ENCODE peak calls at places on chromosomes 4 and X, in six cellular contexts. O is fibroblast of pulmonary artery, F is nephron progenitor cell, Z is IMR-90, A is cardiac muscle cell, N is tibial nerve. C is an unnamed sample.
A peak's percentile ranks its signal among the peaks of the same experiment; 100 is the strongest.

GRCh38 chr4:123579961-123580360 is 183.4 kb downstream of the SPRY1 start:
- DNase-seq in A (no peak), N (no peak), F (no peak), O (no peak), Z (no peak), C (no peak)

GRCh38 chr4:52751349-52751911 is at the start of gene ERVMER34-1:
- DNase-seq in A (peak; percentile 83), N (no peak), O (peak; percentile 26), Z (no peak), F (peak; percentile 64), C (peak; percentile 25)

GRCh38 chrX:135256923-135257322 is 5.1 kb downstream of the ETDA start:
- DNase-seq in A (no peak), F (no peak), N (no peak), O (no peak), Z (no peak), C (no peak)

GRCh38 chr4:87865960-87866598 is 33.3 kb downstream of the MEPE start:
- DNase-seq in A (no peak), F (no peak), N (no peak), Z (peak; percentile 28), O (peak; percentile 27), C (no peak)

GRCh38 chr4:83851261-83852084 is 315.6 kb downstream of the GPAT3 start:
- DNase-seq in F (no peak), Z (peak; percentile 37), A (peak; percentile 5), N (no peak), O (no peak), C (no peak)

GRCh38 chr4:99506781-99507180 is 4.0 kb upstream of the C4orf17 start:
- DNase-seq in O (peak; percentile 16), F (no peak), A (no peak), Z (no peak), N (no peak), C (no peak)

GRCh38 chr4:97016186-97016945 is 1126.9 kb downstream of the STPG2 start:
- DNase-seq in F (no peak), Z (no peak), A (no peak), O (no peak), N (no peak), C (no peak)

GRCh38 chr4:79626102-79626501 is 218.1 kb upstream of the GK2 start:
- DNase-seq in Z (no peak), N (no peak), A (no peak), F (no peak), O (peak; percentile 14), C (no peak)

GRCh38 chrX:131812847-131813825 is 210.0 kb upstream of the STK26 start:
- DNase-seq in N (no peak), A (no peak), F (no peak), Z (peak; percentile 79), O (no peak), C (peak; percentile 59)

GRCh38 chr4:153222790-153223417 is 18.7 kb downstream of the TRIM2 start:
- DNase-seq in Z (peak; percentile 41), F (peak; percentile 74), N (peak; percentile 21), O (peak; percentile 43), A (peak; percentile 72), C (peak; percentile 70)

GRCh38 chrX:72621619-72622485 is 49.2 kb upstream of the HDAC8 start:
- DNase-seq in F (no peak), A (no peak), N (no peak), Z (peak; percentile 61), O (peak; percentile 53), C (peak; percentile 1)

GRCh38 chrX:123185714-123186113 is 1.6 kb downstream of the GRIA3 start:
- DNase-seq in O (no peak), Z (no peak), A (peak; percentile 10), N (no peak), F (no peak), C (no peak)

GRCh38 chr4:133866328-133866699 is 335.3 kb downstream of the PABPC4L start:
- DNase-seq in O (peak; percentile 17), F (no peak), A (no peak), N (no peak), Z (peak; percentile 28), C (no peak)

GRCh38 chr4:129163427-129163826 is 67.5 kb downstream of the C4orf33 start:
- DNase-seq in Z (no peak), F (no peak), O (no peak), N (no peak), A (no peak), C (no peak)

GRCh38 chr4:42282081-42282901 is 115.0 kb upstream of the SHISA3 start:
- DNase-seq in N (peak; percentile 51), F (peak; percentile 58), A (peak; percentile 92), Z (peak; percentile 68), O (peak; percentile 87), C (peak; percentile 74)

GRCh38 chrX:47608130-47608810 is 11.4 kb downstream of the SYN1 start:
- DNase-seq in A (no peak), N (no peak), F (peak; percentile 12), O (peak; percentile 42), Z (no peak), C (no peak)

GRCh38 chr4:107351196-107351595 is 315.1 kb upstream of the DKK2 start:
- DNase-seq in O (no peak), N (no peak), A (no peak), Z (no peak), F (no peak), C (no peak)

GRCh38 chr4:13160906-13161305 is 323.2 kb downstream of the RAB28 start:
- DNase-seq in N (no peak), A (no peak), F (no peak), Z (peak; percentile 1), O (peak; percentile 6), C (no peak)

GRCh38 chrX:130523460-130524394 is 121.9 kb downstream of the RBMX2 start:
- DNase-seq in Z (no peak), N (peak; percentile 14), F (peak; percentile 62), O (peak; percentile 2), A (peak; percentile 66), C (no peak)

GRCh38 chr4:15031993-15032660 is 29.8 kb downstream of the CPEB2 start:
- DNase-seq in O (peak; percentile 51), Z (peak; percentile 55), N (no peak), F (no peak), A (no peak), C (no peak)

GRCh38 chr4:76197971-76198410 is 15.6 kb downstream of the SCARB2 start:
- DNase-seq in A (no peak), Z (peak; percentile 69), O (peak; percentile 72), F (peak; percentile 12), N (no peak), C (no peak)

GRCh38 chrX:129706395-129707072 is 32.2 kb upstream of the XPNPEP2 start:
- DNase-seq in O (no peak), N (no peak), A (no peak), F (no peak), Z (no peak), C (no peak)

GRCh38 chr4:145390566-145390965 is 91.1 kb upstream of the SMAD1 start:
- DNase-seq in A (no peak), F (no peak), Z (no peak), N (no peak), O (no peak), C (no peak)

GRCh38 chrX:143934542-143934941 is 50.7 kb downstream of the UBE2NL start:
- DNase-seq in Z (no peak), F (peak; percentile 13), A (peak; percentile 39), O (no peak), N (no peak), C (no peak)

GRCh38 chr4:123661080-123661737 is 264.6 kb downstream of the SPRY1 start:
- DNase-seq in Z (peak; percentile 33), N (no peak), F (no peak), A (peak; percentile 12), O (peak; percentile 70), C (no peak)

GRCh38 chr4:113840850-113841249 is 79.3 kb upstream of the CAMK2D start:
- DNase-seq in A (no peak), O (no peak), Z (peak; percentile 54), N (no peak), F (no peak), C (no peak)
- TF ChIP-seq CTCF in A (no peak), O (no peak), Z (no peak), N (no peak), F (no peak), C (no peak)

GRCh38 chr4:188434686-188435085 is 295.4 kb downstream of the TRIML1 start:
- DNase-seq in A (no peak), N (no peak), F (no peak), O (no peak), Z (no peak), C (no peak)

GRCh38 chr4:188430384-188430783 is 291.1 kb downstream of the TRIML1 start:
- DNase-seq in O (no peak), N (no peak), Z (no peak), A (peak; percentile 68), F (no peak), C (no peak)

GRCh38 chr4:188433916-188434315 is 294.7 kb downstream of the TRIML1 start:
- DNase-seq in N (no peak), F (no peak), Z (peak; percentile 60), A (no peak), O (no peak), C (no peak)

GRCh38 chr4:188429965-188430364 is 290.7 kb downstream of the TRIML1 start:
- DNase-seq in A (no peak), O (no peak), N (no peak), Z (no peak), F (no peak), C (no peak)

GRCh38 chr4:188432328-188432727 is 293.1 kb downstream of the TRIML1 start:
- DNase-seq in F (no peak), N (no peak), O (no peak), Z (peak; percentile 26), A (no peak), C (no peak)
- TF ChIP-seq CTCF in F (no peak), N (no peak), O (no peak), Z (no peak), A (no peak), C (no peak)

DNA sequence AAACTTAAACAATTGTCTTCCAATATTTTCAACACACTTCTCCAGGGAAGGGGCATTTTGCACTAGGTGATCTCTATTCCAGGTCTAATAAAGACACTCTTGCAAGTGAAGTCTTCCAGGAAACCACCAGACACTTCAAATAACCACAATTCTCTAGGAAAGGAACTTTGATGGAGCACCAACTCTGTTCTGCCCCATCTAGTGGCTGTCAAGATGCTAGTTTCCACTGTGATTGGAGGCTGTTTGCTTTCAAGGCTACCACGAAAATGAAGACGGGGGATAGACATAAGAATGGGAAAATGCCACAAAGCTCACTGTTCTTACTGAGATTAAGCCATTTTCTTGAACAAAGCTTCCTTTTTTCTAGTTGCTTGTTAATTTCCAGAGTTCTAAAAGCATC is 100.6 kb upstream of the F9 start:
- DNase-seq in A (peak; percentile 2), N (no peak), F (no peak), O (no peak), Z (no peak), C (no peak)
- TF ChIP-seq CTCF in A (no peak), N (no peak), F (no peak), O (no peak), Z (no peak), C (no peak)

GRCh38 chr4:78032929-78033328 is 24.2 kb upstream of the FRAS1 start:
- DNase-seq in Z (no peak), O (no peak), F (no peak), N (no peak), A (no peak), C (no peak)

GRCh38 chr4:78031457-78031856 is 25.7 kb upstream of the FRAS1 start:
- DNase-seq in Z (no peak), N (no peak), A (no peak), O (no peak), F (no peak), C (no peak)

GRCh38 chr4:78033859-78034258 is 23.3 kb upstream of the FRAS1 start:
- DNase-seq in A (no peak), O (no peak), F (no peak), N (no peak), Z (no peak), C (no peak)

GRCh38 chr4:78032446-78032845 is 24.7 kb upstream of the FRAS1 start:
- DNase-seq in N (no peak), A (no peak), F (no peak), Z (no peak), O (no peak), C (no peak)
- TF ChIP-seq CTCF in N (no peak), A (no peak), F (no peak), Z (no peak), O (no peak), C (no peak)

GRCh38 chr4:41215969-41216293 is 1.6 kb upstream of the APBB2 start:
- DNase-seq in N (no peak), A (no peak), Z (no peak), O (no peak), F (no peak), C (no peak)
- TF ChIP-seq CTCF in N (no peak), A (no peak), Z (no peak), O (no peak), F (no peak), C (no peak)

C was measured in GM20000.